ENCODE peak calls at places on chromosomes 1 and 21, in eight cellular contexts. E is spleen; C is heart right ventricle; P is fibroblast of lung; L is Karpas-422; J is upper lobe of right lung; Q is HAP-1; N is CD8-positive, alpha-beta memory T cell. D is an unnamed sample. For H3K4me1, the result is how much of the 10 kb centered on the place peaks cover.

GRCh38 chr1:150409504-150410362 is 45.8 kb downstream of the RPRD2 start:
- DNase-seq in E (no peak), Q (no peak), N (no peak), L (no peak), C (no peak), J (peak), P (peak), D (no peak)

GRCh38 chr1:168687796-168688195 is 41.2 kb downstream of the DPT start:
- DNase-seq in J (no peak), E (no peak), Q (no peak), C (no peak), N (no peak), P (no peak), L (no peak), D (no peak)

GRCh38 chr1:203229471-203230178 is at the start of gene CHIT1:
- DNase-seq in P (no peak), L (no peak), E (no peak), N (no peak), C (no peak), Q (no peak), J (no peak), D (no peak)

GRCh38 chr1:203039609-203040517 is 13.6 kb downstream of the PPFIA4 start:
- DNase-seq in C (no peak), Q (no peak), N (no peak), P (no peak), E (no peak), J (no peak), L (peak), D (no peak)

GRCh38 chr1:170395149-170395548 is 136.8 kb upstream of the GORAB start:
- DNase-seq in E (no peak), J (no peak), L (no peak), N (no peak), P (no peak), C (no peak), Q (no peak), D (no peak)

GRCh38 chr1:15633756-15634420 is 16.6 kb downstream of the DDI2 start:
- DNase-seq in Q (no peak), J (no peak), P (no peak), E (no peak), L (no peak), N (no peak), C (no peak), D (no peak)

GRCh38 chr1:21594495-21594894 is 74.7 kb downstream of the RAP1GAP start:
- DNase-seq in L (no peak), E (no peak), C (no peak), Q (no peak), P (no peak), J (no peak), N (no peak), D (peak)

GRCh38 chr1:230141002-230141648 is 74.1 kb downstream of the GALNT2 start:
- DNase-seq in C (no peak), P (no peak), N (no peak), E (no peak), Q (no peak), L (no peak), J (no peak), D (no peak)

GRCh38 chr1:193283026-193283425 is 96.6 kb upstream of the B3GALT2 start:
- DNase-seq in L (no peak), Q (no peak), J (no peak), N (no peak), E (no peak), P (peak), C (no peak), D (no peak)

GRCh38 chr1:166083887-166084286 is 82.9 kb downstream of the FAM78B start:
- DNase-seq in N (no peak), P (no peak), E (no peak), Q (no peak), J (no peak), C (no peak), L (no peak), D (no peak)

GRCh38 chr1:98653186-98653585 is 8.3 kb upstream of the SNX7 start:
- DNase-seq in P (peak), J (no peak), E (no peak), C (no peak), L (no peak), N (no peak), Q (no peak), D (no peak)

GRCh38 chr1:176612791-176613190 is 149.8 kb downstream of the PAPPA2 start:
- DNase-seq in C (no peak), J (no peak), P (no peak), E (no peak), N (no peak), L (no peak), Q (no peak), D (no peak)

GRCh38 chr1:218366322-218367052 is 21.4 kb downstream of the TGFB2 start:
- DNase-seq in Q (no peak), J (no peak), L (no peak), P (no peak), E (no peak), N (no peak), C (no peak), D (no peak)

GRCh38 chr1:214402583-214403216 is 121.7 kb downstream of the SMYD2 start:
- DNase-seq in L (no peak), P (no peak), J (no peak), E (no peak), Q (no peak), C (no peak), N (no peak), D (no peak)

GRCh38 chr1:19437911-19438310 is 47.4 kb downstream of the CAPZB start:
- DNase-seq in Q (no peak), P (peak), N (no peak), C (peak), E (no peak), J (no peak), L (no peak), D (no peak)

GRCh38 chr1:172308577-172308976 is 111.9 kb upstream of the C1orf105 start:
- DNase-seq in Q (no peak), L (peak), P (peak), J (no peak), N (no peak), E (no peak), C (no peak), D (no peak)

GRCh38 chr1:161735837-161736236 is 13.7 kb upstream of the DUSP12 start:
- DNase-seq in N (no peak), L (no peak), E (no peak), C (no peak), J (no peak), Q (no peak), P (no peak), D (no peak)

GRCh38 chr1:62732327-62732726 is 44.1 kb upstream of the DOCK7 start:
- DNase-seq in C (no peak), Q (peak), N (no peak), P (no peak), J (no peak), L (no peak), E (no peak), D (no peak)

GRCh38 chr1:20903452-20903851 is 116.3 kb upstream of the HP1BP3 start:
- DNase-seq in L (no peak), N (no peak), P (no peak), E (no peak), C (no peak), Q (no peak), J (no peak), D (no peak)

GRCh38 chr1:178612261-178612660 is 99.4 kb downstream of the TEX35 start:
- DNase-seq in N (no peak), Q (no peak), L (no peak), P (peak), E (no peak), J (no peak), C (no peak), D (peak)

GRCh38 chr1:75643460-75643859 is 32.5 kb upstream of the SLC44A5 start:
- DNase-seq in E (no peak), L (no peak), Q (no peak), C (no peak), P (no peak), N (no peak), J (no peak), D (no peak)

GRCh38 chr1:150165622-150166612 is 16.2 kb downstream of the PLEKHO1 start:
- DNase-seq in C (peak), E (no peak), Q (peak), P (peak), J (no peak), N (peak), L (peak), D (peak)

GRCh38 chr1:244197851-244198375 is 146.8 kb downstream of the ZBTB18 start:
- DNase-seq in P (no peak), E (no peak), N (no peak), J (no peak), C (no peak), Q (no peak), L (no peak), D (no peak)

GRCh38 chr1:156490401-156491032 is 10.1 kb downstream of the MEF2D start:
- DNase-seq in Q (no peak), P (no peak), J (peak), E (no peak), C (peak), L (peak), N (no peak), D (peak)

GRCh38 chr1:65104854-65105540 is 43.0 kb upstream of the AK4 start:
- DNase-seq in J (no peak), P (no peak), L (no peak), Q (no peak), E (no peak), N (no peak), C (no peak), D (no peak)

GRCh38 chr1:1292442-1292779 is 12.2 kb downstream of the SCNN1D start:
- DNase-seq in L (no peak), C (no peak), N (no peak), J (no peak), P (no peak), E (peak), Q (no peak), D (no peak)

GRCh38 chr1:93960641-93961147 is 51.5 kb upstream of the GCLM start:
- DNase-seq in Q (no peak), J (no peak), C (no peak), L (no peak), N (no peak), E (no peak), P (no peak), D (no peak)

GRCh38 chr1:206931709-206932108 is 10.0 kb upstream of the FCMR start:
- DNase-seq in J (no peak), N (no peak), P (no peak), E (no peak), Q (no peak), L (no peak), C (no peak), D (no peak)

GRCh38 chr1:186272486-186272885 is 102.6 kb downstream of the TPR start:
- DNase-seq in C (no peak), E (no peak), Q (no peak), N (no peak), L (peak), P (no peak), J (no peak), D (no peak)

GRCh38 chr1:31760901-31761470 is 3.2 kb downstream of the ADGRB2 start:
- DNase-seq in L (peak), C (peak), J (peak), N (peak), P (peak), E (peak), Q (peak), D (peak)

DNA sequence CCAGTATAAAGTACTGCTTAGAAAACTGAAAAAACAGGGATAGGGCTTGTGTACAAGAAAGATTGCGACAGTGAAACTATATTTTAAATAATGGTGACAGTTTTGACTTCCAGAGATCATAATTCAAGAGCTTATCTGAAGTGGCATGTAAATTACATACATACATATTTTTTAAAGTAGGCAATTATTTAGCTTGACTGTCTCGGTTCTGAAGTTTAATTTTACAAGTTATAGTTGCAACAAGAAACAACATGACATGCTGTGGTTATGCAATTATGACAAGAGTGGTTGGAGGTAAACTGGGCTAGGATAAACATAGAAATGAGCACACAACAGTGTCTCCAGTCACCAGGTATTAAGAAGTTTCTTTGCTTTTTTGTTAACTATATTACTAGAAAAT is 4.1 kb downstream of the C1orf21 start:
- DNase-seq in J (no peak), C (no peak), Q (no peak), P (peak), N (no peak), L (no peak), E (no peak), D (no peak)
- H3K4me1 ChIP-seq in J (under half), C (half or more), Q (under half), P (under half), N (under half), L (under half), E (under half), D (under half)

GRCh38 chr21:17786219-17787181 is 32.7 kb downstream of the C21orf91 start:
- DNase-seq in L (no peak), E (peak), N (no peak), P (no peak), J (no peak), C (no peak), Q (no peak), D (no peak)
- H3K4me1 ChIP-seq in L (half or more), E (half or more), N (half or more), P (under half), J (under half), C (under half), Q (under half), D (under half)

GRCh38 chr1:154992721-154993571 is 440 bp upstream of the LENEP start:
- DNase-seq in Q (no peak), C (no peak), P (peak), E (peak), N (no peak), L (peak), J (peak), D (no peak)

GRCh38 chr1:154996966-154997701 is 3.7 kb downstream of the LENEP start:
- DNase-seq in C (no peak), J (peak), P (no peak), L (no peak), Q (no peak), N (no peak), E (peak), D (no peak)

GRCh38 chr1:154990276-154990675 is 3.1 kb upstream of the LENEP start:
- DNase-seq in L (no peak), J (peak), C (no peak), E (peak), P (no peak), Q (no peak), N (no peak), D (no peak)

GRCh38 chr1:154994269-154994977 is 1.0 kb downstream of the LENEP start:
- DNase-seq in Q (no peak), P (no peak), C (no peak), N (no peak), J (peak), E (peak), L (no peak), D (no peak)

DNA sequence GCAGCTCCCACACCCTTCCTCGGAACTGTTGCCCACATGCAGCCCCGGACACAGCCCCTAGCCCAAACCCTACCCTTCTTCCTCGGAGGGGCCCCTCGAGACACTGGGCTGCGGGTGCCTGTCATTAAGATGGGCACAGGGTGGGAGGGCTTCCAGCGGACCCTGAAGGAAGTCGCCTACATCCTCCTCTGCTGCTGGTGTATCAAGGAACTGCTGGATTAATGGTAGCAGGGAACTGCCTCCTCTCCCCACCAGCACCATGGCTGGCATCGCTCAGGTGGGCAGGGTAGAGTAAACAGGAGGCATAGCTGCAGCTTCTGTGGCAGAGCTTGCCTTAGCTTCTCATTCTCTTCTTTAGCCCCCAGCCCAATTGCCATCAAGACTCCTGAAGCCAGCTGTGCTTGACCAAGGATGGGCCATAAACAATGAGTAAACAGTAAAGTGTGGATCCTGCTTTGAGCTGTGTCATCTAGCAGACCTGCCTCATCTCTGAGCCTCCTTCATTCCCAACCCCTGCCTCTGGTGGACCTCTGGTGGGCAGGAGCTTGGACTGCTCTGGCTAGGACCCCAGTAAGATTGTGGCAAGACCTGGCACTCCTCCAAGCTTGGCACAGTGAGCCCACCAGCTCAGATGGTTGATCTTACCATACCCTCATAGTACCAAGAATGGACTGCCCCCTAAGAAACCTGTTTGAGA is at the start of gene LENEP:
- DNase-seq in J (peak), C (no peak), N (no peak), Q (no peak), E (peak), L (no peak), P (no peak), D (no peak)
- H3K4me1 ChIP-seq in J (under half), C (under half), N (under half), Q (under half), E (under half), L (under half), P (under half), D (under half)

GRCh38 chr1:236535190-236535589 is 11.4 kb downstream of the LGALS8 start:
- DNase-seq in N (no peak), C (no peak), P (no peak), J (no peak), E (no peak), L (no peak), Q (no peak), D (no peak)

GRCh38 chr1:236534164-236534651 is 10.4 kb downstream of the LGALS8 start:
- DNase-seq in J (no peak), C (no peak), Q (no peak), L (no peak), N (no peak), P (peak), E (no peak), D (peak)

GRCh38 chr1:236532850-236533249 is 9.1 kb downstream of the LGALS8 start:
- DNase-seq in P (no peak), L (no peak), N (no peak), C (no peak), J (no peak), Q (no peak), E (no peak), D (no peak)

GRCh38 chr1:236535656-236536293 is 12.0 kb downstream of the LGALS8 start:
- DNase-seq in L (no peak), P (no peak), C (no peak), Q (no peak), J (no peak), N (no peak), E (no peak), D (no peak)

GRCh38 chr1:236536540-236536939 is 12.8 kb downstream of the LGALS8 start:
- DNase-seq in C (no peak), N (no peak), J (no peak), E (no peak), L (no peak), P (no peak), Q (no peak), D (no peak)
- H3K4me1 ChIP-seq in C (under half), N (under half), J (under half), E (under half), L (under half), P (under half), Q (under half), D (under half)

DNA sequence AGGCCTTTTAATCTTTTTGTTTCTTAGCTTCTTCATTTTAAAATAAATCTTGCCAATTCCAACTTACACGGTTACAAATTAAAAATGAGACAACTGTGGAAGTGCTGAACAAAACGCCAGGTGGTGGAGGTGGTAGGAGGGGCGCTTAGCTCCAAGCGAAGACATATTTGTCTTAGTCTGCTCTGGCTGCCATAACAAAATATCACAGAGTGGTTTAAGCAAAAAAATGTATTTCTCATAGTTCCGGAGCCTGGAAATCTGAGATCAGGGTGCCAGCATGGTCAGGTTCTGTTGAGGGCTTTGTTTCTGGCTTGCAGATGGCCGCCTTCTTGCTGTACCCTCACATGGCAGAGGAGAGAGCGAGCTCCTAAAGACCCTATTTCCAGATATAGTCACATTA is 14.9 kb downstream of the IER5 start:
- DNase-seq in Q (no peak), P (no peak), L (no peak), C (no peak), J (no peak), N (no peak), E (no peak), D (no peak)
- H3K4me1 ChIP-seq in Q (under half), P (under half), L (under half), C (half or more), J (half or more), N (half or more), E (half or more), D (half or more)

GRCh38 chr1:33365560-33365997 is 44.7 kb upstream of the A3GALT2 start:
- DNase-seq in P (peak), L (no peak), C (peak), N (no peak), E (no peak), Q (no peak), J (no peak), D (peak)

GRCh38 chr1:33363470-33363861 is 42.6 kb upstream of the A3GALT2 start:
- DNase-seq in E (no peak), J (no peak), N (no peak), C (no peak), L (no peak), P (no peak), Q (no peak), D (no peak)

GRCh38 chr1:33361553-33362262 is 40.8 kb upstream of the A3GALT2 start:
- DNase-seq in N (no peak), Q (no peak), L (no peak), J (no peak), P (no peak), C (peak), E (no peak), D (no peak)

GRCh38 chr1:33366766-33367487 is 46.0 kb upstream of the A3GALT2 start:
- DNase-seq in J (no peak), P (no peak), C (no peak), Q (no peak), L (no peak), E (no peak), N (no peak), D (no peak)

GRCh38 chr1:33364578-33364945 is 43.7 kb upstream of the A3GALT2 start:
- DNase-seq in N (no peak), L (no peak), J (no peak), E (no peak), P (no peak), Q (peak), C (peak), D (no peak)
- H3K4me1 ChIP-seq in N (under half), L (under half), J (under half), E (half or more), P (under half), Q (under half), C (half or more), D (under half)